ENCODE peak calls at places on chromosomes 1 and 21, in four cellular contexts. O, E, Z and Y are unnamed samples.

GRCh38 chr1:33127001-33127823 is 46.3 kb downstream of the AZIN2 start:
- DNase-seq in O (peak), E (peak), Z (peak), Y (peak)

GRCh38 chr1:3508757-3509415 is 54.4 kb downstream of the ARHGEF16 start:
- DNase-seq in O (no peak), E (no peak), Z (no peak), Y (no peak)

GRCh38 chr1:230684146-230684545 is 29.8 kb downstream of the AGT start:
- DNase-seq in O (no peak), E (no peak), Z (no peak), Y (no peak)

GRCh38 chr1:9438431-9439073 is 100.7 kb upstream of the SLC25A33 start:
- DNase-seq in O (peak), E (peak), Z (peak), Y (peak)

GRCh38 chr1:199087081-199087614 is 448.3 kb downstream of the PTPRC start:
- DNase-seq in O (no peak), E (no peak), Z (no peak), Y (no peak)

GRCh38 chr1:158019177-158019868 is 25.9 kb downstream of the KIRREL1 start:
- DNase-seq in O (no peak), E (no peak), Z (no peak), Y (no peak)

GRCh38 chr1:153684892-153685291 is 6.4 kb downstream of the NPR1 start:
- DNase-seq in O (no peak), E (no peak), Z (no peak), Y (no peak)

GRCh38 chr1:203751051-203751450 is 13.9 kb upstream of the LAX1 start:
- DNase-seq in O (no peak), E (no peak), Z (no peak), Y (no peak)

GRCh38 chr1:76463278-76463677 is 388.7 kb downstream of the ST6GALNAC3 start:
- DNase-seq in O (no peak), E (no peak), Z (no peak), Y (no peak)

GRCh38 chr1:198530964-198531363 is 9.5 kb downstream of the ATP6V1G3 start:
- DNase-seq in O (no peak), E (no peak), Z (no peak), Y (no peak)

GRCh38 chr21:23398726-23399125 is 2208.6 kb downstream of the MRPL39 start:
- DNase-seq in O (no peak), E (no peak), Z (no peak), Y (no peak)

GRCh38 chr1:48674641-48675040 is 102.0 kb downstream of the BEND5 start:
- DNase-seq in O (no peak), E (no peak), Z (no peak), Y (no peak)

GRCh38 chr1:231861541-231862481 is 235.2 kb downstream of the DISC1 start:
- DNase-seq in O (no peak), E (no peak), Z (no peak), Y (no peak)

GRCh38 chr21:17390575-17390974 is 122.3 kb upstream of the CXADR start:
- DNase-seq in O (no peak), E (no peak), Z (no peak), Y (no peak)

GRCh38 chr1:223794040-223794880 is 51.5 kb downstream of the TP53BP2 start:
- DNase-seq in O (no peak), E (no peak), Z (no peak), Y (no peak)

GRCh38 chr1:78279051-78279450 is 211.7 kb upstream of the PTGFR start:
- DNase-seq in O (no peak), E (no peak), Z (no peak), Y (no peak)

GRCh38 chr1:21664806-21665588 is 4.2 kb downstream of the RAP1GAP start:
- DNase-seq in O (no peak), E (no peak), Z (peak), Y (no peak)

GRCh38 chr1:2258996-2259395 is 30.9 kb downstream of the SKI start:
- DNase-seq in O (no peak), E (no peak), Z (no peak), Y (no peak)

GRCh38 chr1:11364170-11364569 is 91.2 kb downstream of the UBIAD1 start:
- DNase-seq in O (no peak), E (no peak), Z (peak), Y (no peak)

GRCh38 chr1:84835169-84835568 is 57.8 kb downstream of the LPAR3 start:
- DNase-seq in O (no peak), E (peak), Z (no peak), Y (no peak)

GRCh38 chr1:168145184-168146159 is 8.7 kb upstream of the GPR161 start:
- DNase-seq in O (peak), E (peak), Z (peak), Y (peak)

GRCh38 chr1:232937741-232938375 is 12.6 kb upstream of the NTPCR start:
- DNase-seq in O (no peak), E (peak), Z (no peak), Y (no peak)

GRCh38 chr1:236605030-236605806 is 902 bp upstream of the HEATR1 start:
- DNase-seq in O (no peak), E (no peak), Z (no peak), Y (no peak)

GRCh38 chr1:1440262-1440772 is 4.8 kb downstream of the VWA1 start:
- DNase-seq in O (no peak), E (no peak), Z (peak), Y (no peak)

GRCh38 chr1:198280080-198280479 is 123.3 kb downstream of the NEK7 start:
- DNase-seq in O (no peak), E (no peak), Z (no peak), Y (no peak)

GRCh38 chr1:200206340-200206739 is 178.8 kb downstream of the NR5A2 start:
- DNase-seq in O (no peak), E (no peak), Z (no peak), Y (no peak)

GRCh38 chr21:26977741-26978140 is 10.9 kb upstream of the ADAMTS5 start:
- DNase-seq in O (no peak), E (no peak), Z (no peak), Y (no peak)

GRCh38 chr1:4668738-4669700 is 14.6 kb downstream of the AJAP1 start:
- DNase-seq in O (no peak), E (no peak), Z (no peak), Y (no peak)

GRCh38 chr1:21638531-21639341 is 30.4 kb downstream of the RAP1GAP start:
- DNase-seq in O (peak), E (no peak), Z (peak), Y (no peak)

GRCh38 chr1:14742181-14742980 is 143.9 kb downstream of the KAZN start:
- DNase-seq in O (no peak), E (no peak), Z (no peak), Y (no peak)

DNA sequence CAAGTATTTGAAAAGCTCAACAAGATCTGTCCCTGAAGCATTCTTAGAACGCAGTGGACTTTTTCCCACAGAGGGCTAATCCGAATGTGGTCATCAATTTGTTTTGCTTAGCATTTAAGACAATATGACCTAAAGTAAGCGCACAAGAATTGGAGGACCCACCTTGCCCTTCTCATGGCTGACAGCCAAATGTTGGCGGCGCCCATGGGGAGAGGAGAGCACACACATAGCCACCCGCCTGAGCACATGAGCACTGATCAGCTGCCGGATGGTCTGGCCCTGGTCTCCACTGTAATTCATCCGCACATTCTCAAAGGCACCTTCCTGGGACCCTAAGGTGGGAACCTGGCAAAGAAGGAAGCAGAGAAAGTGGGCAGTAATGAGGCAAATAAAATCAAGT is 52.4 kb downstream of the UBR4 start:
- DNase-seq in O (no peak), E (no peak), Z (no peak), Y (no peak)
- H3K27ac ChIP-seq in O (peak), E (no peak), Z (no peak), Y (no peak)

GRCh38 chr1:169586067-169586394 is 250 bp downstream of the F5 start:
- DNase-seq in O (no peak), E (no peak), Z (no peak), Y (no peak)
- H3K4me3 ChIP-seq in O (peak), E (no peak), Z (peak), Y (peak)

GRCh38 chr1:16186655-16187235 is 25.7 kb downstream of the ARHGEF19 start:
- DNase-seq in O (no peak), E (no peak), Z (no peak), Y (no peak)
- H3K27ac ChIP-seq in O (no peak), E (no peak), Z (no peak), Y (no peak)

DNA sequence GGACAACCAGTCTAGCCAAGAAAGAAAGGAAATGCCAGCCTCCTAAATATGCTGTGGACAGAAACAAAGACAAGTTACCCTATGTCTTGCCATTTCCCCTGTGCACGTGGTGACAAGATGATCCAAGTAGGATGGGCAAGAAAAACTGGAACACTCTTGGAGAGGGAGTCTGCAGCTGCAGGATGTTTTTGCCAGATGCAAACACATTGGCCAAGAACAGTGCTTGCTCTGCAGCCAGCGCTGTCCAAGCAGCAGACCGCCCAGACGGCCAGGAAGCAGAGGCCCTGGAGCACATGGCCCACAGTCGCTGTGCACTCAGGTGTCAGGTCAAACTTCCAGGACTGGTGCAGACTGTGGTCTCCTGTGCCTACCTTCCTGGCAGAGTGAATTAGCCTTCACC is 189.3 kb downstream of the SLC35F3 start:
- DNase-seq in O (peak), E (no peak), Z (no peak), Y (no peak)
- H3K4me3 ChIP-seq in O (no peak), E (no peak), Z (no peak), Y (no peak)

GRCh38 chr1:222784371-222784770 is 30.5 kb upstream of the DISP1 start:
- DNase-seq in O (no peak), E (no peak), Z (no peak), Y (no peak)

GRCh38 chr1:222786107-222786506 is 28.7 kb upstream of the DISP1 start:
- DNase-seq in O (no peak), E (no peak), Z (no peak), Y (no peak)

GRCh38 chr1:222787746-222788145 is 27.1 kb upstream of the DISP1 start:
- DNase-seq in O (no peak), E (no peak), Z (no peak), Y (no peak)

GRCh38 chr1:222785553-222785952 is 29.3 kb upstream of the DISP1 start:
- DNase-seq in O (no peak), E (no peak), Z (no peak), Y (no peak)

GRCh38 chr1:222784916-222785315 is 29.9 kb upstream of the DISP1 start:
- DNase-seq in O (no peak), E (no peak), Z (no peak), Y (no peak)
- H3K27ac ChIP-seq in O (peak), E (no peak), Z (no peak), Y (no peak)

DNA sequence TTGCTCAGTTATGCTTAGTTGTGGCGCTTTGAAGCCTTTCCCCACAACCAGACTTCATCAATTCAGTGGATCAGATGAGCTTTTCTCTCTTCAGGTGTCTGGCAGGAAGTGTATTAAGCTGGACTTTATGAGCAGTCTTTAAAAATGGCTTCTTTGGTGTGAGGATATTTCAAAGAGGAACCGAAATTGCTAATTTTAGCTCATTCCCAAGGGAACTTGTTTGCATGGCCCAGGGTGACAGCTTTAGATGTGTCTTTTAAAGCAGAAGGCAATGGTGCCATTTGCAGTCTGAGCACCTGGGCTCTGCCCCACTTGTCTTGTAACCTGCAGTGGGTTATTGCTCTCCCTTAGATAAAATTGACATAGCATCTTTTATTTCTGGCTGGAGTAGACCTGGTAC is 241.6 kb downstream of the ADGRL2 start:
- DNase-seq in O (no peak), E (no peak), Z (no peak), Y (no peak)
- H3K4me3 ChIP-seq in O (no peak), E (no peak), Z (no peak), Y (no peak)

GRCh38 chr1:225944387-225944786 is 3.4 kb upstream of the LEFTY2 start:
- DNase-seq in O (no peak), E (no peak), Z (no peak), Y (no peak)
- H3K27ac ChIP-seq in O (no peak), E (no peak), Z (no peak), Y (no peak)